ENCODE peak calls at places on chromosome 21, in ten cellular contexts. R is A673; D is mesenchymal stem cell; O is pancreas; H is uterus; C is heart right ventricle; P is psoas muscle; W is CD8-positive, alpha-beta T cell; T is SJSA1; I is Panc1. Q is an unnamed sample. For H3K4me1, the result is how much of the 10 kb centered on the place peaks cover.

GRCh38 chr21:32496536-32496935 is 84.0 kb downstream of the EVA1C start:
- DNase-seq in I (no peak), H (no peak), D (no peak), C (no peak), O (no peak), W (no peak), R (no peak), T (no peak), P (no peak), Q (no peak)

GRCh38 chr21:34075760-34076159 is 2.4 kb downstream of the MRPS6 start:
- DNase-seq in I (no peak), O (no peak), W (no peak), R (no peak), T (no peak), D (peak), P (no peak), H (no peak), C (no peak), Q (no peak)

GRCh38 chr21:25809013-25809412 is 74.2 kb downstream of the GABPA start:
- DNase-seq in T (no peak), W (no peak), O (no peak), I (no peak), C (no peak), R (no peak), D (no peak), H (no peak), P (no peak), Q (no peak)

GRCh38 chr21:17780539-17780938 is 38.6 kb downstream of the C21orf91 start:
- DNase-seq in H (no peak), W (peak), T (no peak), C (no peak), P (no peak), D (no peak), I (no peak), R (peak), O (no peak), Q (no peak)

GRCh38 chr21:30831194-30831765 is 1.7 kb upstream of the KRTAP7-1 start:
- DNase-seq in H (no peak), W (no peak), D (no peak), C (no peak), R (peak), T (no peak), O (no peak), I (no peak), P (no peak), Q (no peak)

GRCh38 chr21:36504067-36505058 is 24.4 kb upstream of the CLDN14 start:
- DNase-seq in I (peak), W (no peak), R (peak), O (no peak), T (no peak), P (no peak), C (peak), D (peak), H (peak), Q (no peak)

GRCh38 chr21:31136891-31137290 is 98.6 kb upstream of the KRTAP19-8 start:
- DNase-seq in I (no peak), C (no peak), H (peak), D (peak), W (no peak), O (peak), R (peak), T (peak), P (no peak), Q (no peak)

GRCh38 chr21:37273911-37274690 is 7.0 kb upstream of the VPS26C start:
- DNase-seq in P (no peak), H (no peak), O (no peak), I (no peak), C (no peak), R (no peak), D (no peak), W (no peak), T (no peak), Q (no peak)

GRCh38 chr21:16377120-16377658 is 647.4 kb downstream of the USP25 start:
- DNase-seq in P (no peak), W (no peak), D (no peak), R (no peak), H (no peak), C (no peak), I (no peak), O (no peak), T (no peak), Q (no peak)

GRCh38 chr21:39681845-39682244 is 63.1 kb upstream of the IGSF5 start:
- DNase-seq in T (no peak), D (peak), C (no peak), P (no peak), R (no peak), I (no peak), H (no peak), W (no peak), O (no peak), Q (no peak)

GRCh38 chr21:44982558-44983244 is 42.9 kb downstream of the SLX9 start:
- DNase-seq in P (peak), R (no peak), H (no peak), I (no peak), D (peak), T (no peak), C (peak), O (peak), W (no peak), Q (peak)

GRCh38 chr21:41726058-41726558 is 40.7 kb downstream of the RIPK4 start:
- DNase-seq in O (no peak), H (no peak), D (no peak), P (peak), C (no peak), I (no peak), W (no peak), R (no peak), T (no peak), Q (no peak)
- H3K4me3 ChIP-seq in O (no peak), H (no peak), D (no peak), P (no peak), C (peak), I (no peak), W (no peak), R (no peak), T (no peak), Q (peak)

DNA sequence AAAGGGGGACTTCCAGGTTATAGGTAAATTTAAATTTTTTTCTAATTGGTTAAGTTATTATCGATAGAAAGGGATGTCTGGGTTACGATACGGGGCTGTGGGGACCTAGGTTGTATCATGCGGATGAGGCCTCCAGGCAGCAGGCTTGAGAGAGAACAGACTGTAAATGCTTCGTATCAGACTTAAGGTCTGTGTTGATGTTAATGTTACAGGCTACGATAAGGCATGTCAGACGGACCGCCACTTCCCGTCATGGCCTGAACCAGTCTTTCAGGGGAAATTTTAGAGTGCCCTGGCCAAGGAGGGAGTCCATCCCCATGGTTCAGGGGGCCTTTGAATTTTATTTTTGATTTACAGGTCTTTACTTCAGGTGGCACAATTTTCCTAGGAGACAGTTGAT is 16.7 kb downstream of the ABCG1 start:
- DNase-seq in R (no peak), T (no peak), C (no peak), P (peak), D (no peak), W (no peak), I (no peak), O (no peak), H (no peak), Q (no peak)
- H3K4me1 ChIP-seq in R (under half), T (under half), C (half or more), P (half or more), D (under half), W (half or more), I (under half), O (under half), H (under half), Q (half or more)

DNA sequence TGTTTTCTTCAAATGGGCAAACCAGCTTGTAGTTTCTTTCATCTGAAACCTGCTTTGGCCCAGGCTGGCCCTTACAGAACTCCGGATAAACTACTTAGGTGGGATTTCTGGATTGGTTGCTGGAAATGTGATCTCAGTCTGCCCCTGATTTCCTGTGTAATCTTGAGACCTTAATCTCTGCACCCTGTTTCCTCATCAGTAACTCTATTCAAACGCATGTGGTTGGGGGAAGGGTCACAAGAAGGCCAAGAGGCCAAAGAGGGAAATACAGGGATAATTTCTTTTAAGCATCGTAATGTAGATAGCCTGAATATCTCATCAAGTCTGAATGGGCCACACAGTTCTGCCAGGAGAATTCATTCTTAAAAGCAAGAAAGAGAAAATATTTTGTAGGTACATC is 483.6 kb downstream of the LTN1 start:
- DNase-seq in O (no peak), T (no peak), H (no peak), C (no peak), D (no peak), P (no peak), W (no peak), I (no peak), R (no peak), Q (no peak)
- H3K27ac ChIP-seq in O (no peak), T (no peak), H (no peak), C (peak), D (no peak), P (no peak), W (no peak), I (no peak), R (no peak), Q (peak)

GRCh38 chr21:38659936-38660332 is 145.8 kb upstream of the ETS2 start:
- DNase-seq in D (no peak), R (no peak), T (no peak), I (no peak), C (no peak), H (no peak), W (no peak), O (no peak), P (no peak), Q (no peak)
- H3K4me3 ChIP-seq in D (peak), R (no peak), T (no peak), I (no peak), C (peak), H (peak), W (no peak), O (no peak), P (peak), Q (peak)

GRCh38 chr21:46285206-46285661 is at the start of gene MCM3AP:
- DNase-seq in P (no peak), T (no peak), C (no peak), I (no peak), H (no peak), D (no peak), W (no peak), O (no peak), R (no peak), Q (no peak)
- H3K4me1 ChIP-seq in P (half or more), T (under half), C (half or more), I (under half), H (under half), D (under half), W (under half), O (under half), R (under half), Q (half or more)

Q was measured in left ventricle myocardium inferior.